ENCODE peak calls at places on chromosomes 3 and 15, in ten cellular contexts. One of them, this sample, is unnamed.
A peak's percentile ranks its signal among the peaks of the same experiment; 100 is the strongest.

GRCh38 chr3:12235691-12236090 is 53.2 kb upstream of the PPARG start:
- DNase-seq in glutamatergic neuron: no peak
- DNase-seq in T-helper 9 cell: no peak
- DNase-seq in GM10248: no peak
- DNase-seq in body of pancreas: no peak
- DNase-seq in G401: no peak
- DNase-seq in activated CD8-positive, alpha-beta memory T cell treated with anti-CD3 and anti-CD28 coated beads, Interleukin-2, amount 50 U/mL, for 48 hours: no peak
- DNase-seq in natural killer cell: no peak
- DNase-seq in islet precursor cell: no peak
- DNase-seq in GM12891: no peak
- DNase-seq in this sample: peak; percentile 34

GRCh38 chr3:58585005-58585786 is 8.0 kb upstream of the FAM107A start:
- DNase-seq in glutamatergic neuron: peak; percentile 88
- DNase-seq in GM10248: peak; percentile 73
- DNase-seq in natural killer cell: peak; percentile 46
- DNase-seq in islet precursor cell: peak; percentile 87
- DNase-seq in T-helper 9 cell: peak; percentile 32
- DNase-seq in body of pancreas: peak; percentile 80
- DNase-seq in activated CD8-positive, alpha-beta memory T cell treated with anti-CD3 and anti-CD28 coated beads, Interleukin-2, amount 50 U/mL, for 48 hours: peak; percentile 83
- DNase-seq in G401: peak; percentile 57
- DNase-seq in GM12891: peak; percentile 80
- DNase-seq in this sample: no peak

GRCh38 chr3:18097473-18097872 is 327.7 kb downstream of the SATB1 start:
- DNase-seq in G401: no peak
- DNase-seq in activated CD8-positive, alpha-beta memory T cell treated with anti-CD3 and anti-CD28 coated beads, Interleukin-2, amount 50 U/mL, for 48 hours: no peak
- DNase-seq in natural killer cell: no peak
- DNase-seq in GM12891: no peak
- DNase-seq in GM10248: no peak
- DNase-seq in islet precursor cell: no peak
- DNase-seq in glutamatergic neuron: no peak
- DNase-seq in body of pancreas: no peak
- DNase-seq in T-helper 9 cell: no peak
- DNase-seq in this sample: no peak

GRCh38 chr15:51051776-51052175 is 42.9 kb downstream of the TNFAIP8L3 start:
- DNase-seq in GM10248: no peak
- DNase-seq in G401: peak; percentile 48
- DNase-seq in GM12891: no peak
- DNase-seq in glutamatergic neuron: no peak
- DNase-seq in body of pancreas: no peak
- DNase-seq in activated CD8-positive, alpha-beta memory T cell treated with anti-CD3 and anti-CD28 coated beads, Interleukin-2, amount 50 U/mL, for 48 hours: no peak
- DNase-seq in islet precursor cell: peak; percentile 30
- DNase-seq in T-helper 9 cell: no peak
- DNase-seq in natural killer cell: no peak
- DNase-seq in this sample: no peak

GRCh38 chr15:22866066-22866465 is 27.6 kb downstream of the NIPA2 start:
- DNase-seq in islet precursor cell: no peak
- DNase-seq in natural killer cell: no peak
- DNase-seq in glutamatergic neuron: no peak
- DNase-seq in GM10248: no peak
- DNase-seq in GM12891: no peak
- DNase-seq in body of pancreas: no peak
- DNase-seq in activated CD8-positive, alpha-beta memory T cell treated with anti-CD3 and anti-CD28 coated beads, Interleukin-2, amount 50 U/mL, for 48 hours: no peak
- DNase-seq in G401: no peak
- DNase-seq in T-helper 9 cell: no peak
- DNase-seq in this sample: no peak

GRCh38 chr3:9404680-9405079 is 7.3 kb downstream of the SETD5 start:
- DNase-seq in activated CD8-positive, alpha-beta memory T cell treated with anti-CD3 and anti-CD28 coated beads, Interleukin-2, amount 50 U/mL, for 48 hours: no peak
- DNase-seq in GM10248: peak; percentile 18
- DNase-seq in body of pancreas: no peak
- DNase-seq in glutamatergic neuron: no peak
- DNase-seq in islet precursor cell: no peak
- DNase-seq in natural killer cell: no peak
- DNase-seq in GM12891: no peak
- DNase-seq in T-helper 9 cell: no peak
- DNase-seq in G401: peak; percentile 46
- DNase-seq in this sample: no peak

GRCh38 chr3:117483839-117484238 is 774.3 kb downstream of the TUSC7 start:
- DNase-seq in GM10248: no peak
- DNase-seq in body of pancreas: no peak
- DNase-seq in G401: no peak
- DNase-seq in T-helper 9 cell: no peak
- DNase-seq in glutamatergic neuron: no peak
- DNase-seq in GM12891: no peak
- DNase-seq in activated CD8-positive, alpha-beta memory T cell treated with anti-CD3 and anti-CD28 coated beads, Interleukin-2, amount 50 U/mL, for 48 hours: no peak
- DNase-seq in natural killer cell: no peak
- DNase-seq in islet precursor cell: no peak
- DNase-seq in this sample: no peak

GRCh38 chr15:74208901-74209559 is 6.4 kb upstream of the STRA6 start:
- DNase-seq in G401: no peak
- DNase-seq in natural killer cell: no peak
- DNase-seq in GM12891: no peak
- DNase-seq in islet precursor cell: peak; percentile 82
- DNase-seq in glutamatergic neuron: no peak
- DNase-seq in T-helper 9 cell: no peak
- DNase-seq in activated CD8-positive, alpha-beta memory T cell treated with anti-CD3 and anti-CD28 coated beads, Interleukin-2, amount 50 U/mL, for 48 hours: no peak
- DNase-seq in GM10248: no peak
- DNase-seq in body of pancreas: no peak
- DNase-seq in this sample: peak; percentile 92

GRCh38 chr3:54861248-54862067 is 66.4 kb downstream of the LRTM1 start:
- DNase-seq in G401: no peak
- DNase-seq in natural killer cell: no peak
- DNase-seq in GM12891: no peak
- DNase-seq in body of pancreas: no peak
- DNase-seq in GM10248: no peak
- DNase-seq in activated CD8-positive, alpha-beta memory T cell treated with anti-CD3 and anti-CD28 coated beads, Interleukin-2, amount 50 U/mL, for 48 hours: no peak
- DNase-seq in glutamatergic neuron: no peak
- DNase-seq in T-helper 9 cell: no peak
- DNase-seq in islet precursor cell: no peak
- DNase-seq in this sample: no peak

GRCh38 chr3:130997291-130997690 is 29.3 kb downstream of the ASTE1 start:
- DNase-seq in G401: no peak
- DNase-seq in islet precursor cell: no peak
- DNase-seq in activated CD8-positive, alpha-beta memory T cell treated with anti-CD3 and anti-CD28 coated beads, Interleukin-2, amount 50 U/mL, for 48 hours: no peak
- DNase-seq in glutamatergic neuron: no peak
- DNase-seq in GM12891: no peak
- DNase-seq in T-helper 9 cell: no peak
- DNase-seq in natural killer cell: no peak
- DNase-seq in GM10248: no peak
- DNase-seq in body of pancreas: no peak
- DNase-seq in this sample: no peak

GRCh38 chr15:70447927-70448698 is 315.2 kb downstream of the UACA start:
- DNase-seq in natural killer cell: peak; percentile 34
- DNase-seq in activated CD8-positive, alpha-beta memory T cell treated with anti-CD3 and anti-CD28 coated beads, Interleukin-2, amount 50 U/mL, for 48 hours: peak; percentile 66
- DNase-seq in glutamatergic neuron: no peak
- DNase-seq in G401: no peak
- DNase-seq in islet precursor cell: no peak
- DNase-seq in GM12891: no peak
- DNase-seq in body of pancreas: no peak
- DNase-seq in GM10248: no peak
- DNase-seq in T-helper 9 cell: no peak
- DNase-seq in this sample: no peak

GRCh38 chr3:123449986-123450474 is 1.1 kb upstream of the ADCY5 start:
- DNase-seq in glutamatergic neuron: peak; percentile 64
- DNase-seq in natural killer cell: no peak
- DNase-seq in activated CD8-positive, alpha-beta memory T cell treated with anti-CD3 and anti-CD28 coated beads, Interleukin-2, amount 50 U/mL, for 48 hours: no peak
- DNase-seq in islet precursor cell: peak; percentile 66
- DNase-seq in GM10248: no peak
- DNase-seq in G401: peak; percentile 44
- DNase-seq in GM12891: no peak
- DNase-seq in body of pancreas: no peak
- DNase-seq in T-helper 9 cell: no peak
- DNase-seq in this sample: peak; percentile 55

GRCh38 chr3:122356402-122356801 is 26.6 kb downstream of the MIX23 start:
- DNase-seq in glutamatergic neuron: peak; percentile 23
- DNase-seq in GM10248: peak; percentile 47
- DNase-seq in islet precursor cell: no peak
- DNase-seq in T-helper 9 cell: peak; percentile 4
- DNase-seq in natural killer cell: no peak
- DNase-seq in GM12891: peak; percentile 13
- DNase-seq in G401: peak; percentile 19
- DNase-seq in body of pancreas: peak; percentile 70
- DNase-seq in activated CD8-positive, alpha-beta memory T cell treated with anti-CD3 and anti-CD28 coated beads, Interleukin-2, amount 50 U/mL, for 48 hours: no peak
- DNase-seq in this sample: peak; percentile 70

GRCh38 chr3:11909726-11910125 is 63.0 kb upstream of the TAMM41 start:
- DNase-seq in glutamatergic neuron: no peak
- DNase-seq in G401: no peak
- DNase-seq in GM10248: no peak
- DNase-seq in GM12891: no peak
- DNase-seq in body of pancreas: no peak
- DNase-seq in T-helper 9 cell: no peak
- DNase-seq in natural killer cell: no peak
- DNase-seq in islet precursor cell: peak; percentile 44
- DNase-seq in activated CD8-positive, alpha-beta memory T cell treated with anti-CD3 and anti-CD28 coated beads, Interleukin-2, amount 50 U/mL, for 48 hours: no peak
- DNase-seq in this sample: no peak

This sample was measured in WERI-Rb-1.